ENCODE peak calls at places on chromosome 14, in eight cellular contexts. W is AG10803; Z is AG09309; J is CD4-positive, alpha-beta T cell; R is neural progenitor cell; Q is PC-3; D is ovary; C is B cell. U is an unnamed sample.

GRCh38 chr14:95313707-95314106 is 6.0 kb downstream of the CLMN start:
- DNase-seq in J (no peak), D (peak; percentile 45), C (no peak), Z (peak; percentile 13), R (no peak), W (peak; percentile 54), Q (peak; percentile 33), U (no peak)

GRCh38 chr14:54127526-54127925 is 170.9 kb upstream of the BMP4 start:
- DNase-seq in W (no peak), D (no peak), J (no peak), Q (peak; percentile 62), Z (no peak), C (no peak), R (no peak), U (no peak)

GRCh38 chr14:73717247-73717646 is 3.1 kb upstream of the PNMA1 start:
- DNase-seq in D (peak; percentile 41), J (no peak), R (no peak), C (no peak), Q (no peak), W (no peak), Z (no peak), U (no peak)

GRCh38 chr14:75711134-75711795 is 50.2 kb downstream of the TTLL5 start:
- DNase-seq in J (no peak), Z (peak; percentile 29), C (peak; percentile 24), R (peak; percentile 59), W (peak; percentile 71), D (peak; percentile 41), Q (peak; percentile 74), U (peak; percentile 4)

GRCh38 chr14:47389520-47389919 is 285.9 kb downstream of the MDGA2 start:
- DNase-seq in C (no peak), W (no peak), D (no peak), R (peak; percentile 54), Q (no peak), Z (no peak), J (no peak), U (peak; percentile 5)

GRCh38 chr14:22837059-22837749 is 819 bp downstream of the MMP14 start:
- DNase-seq in R (peak; percentile 53), J (no peak), W (peak; percentile 63), C (peak; percentile 51), D (peak; percentile 87), Q (peak; percentile 63), Z (no peak), U (peak; percentile 41)

GRCh38 chr14:88098128-88098527 is 93.2 kb downstream of the GPR65 start:
- DNase-seq in D (no peak), Z (no peak), R (no peak), W (no peak), J (no peak), C (no peak), Q (no peak), U (no peak)

GRCh38 chr14:35336171-35337073 is 44.2 kb downstream of the PSMA6 start:
- DNase-seq in Z (no peak), D (peak; percentile 98), C (no peak), W (peak; percentile 39), Q (peak; percentile 53), R (peak; percentile 59), J (no peak), U (peak; percentile 52)

GRCh38 chr14:74525361-74525851 is 31.8 kb downstream of the ISCA2 start:
- DNase-seq in R (no peak), D (no peak), Q (no peak), W (no peak), J (no peak), Z (no peak), C (no peak), U (no peak)

GRCh38 chr14:52923902-52924575 is 26.8 kb downstream of the FERMT2 start:
- DNase-seq in W (no peak), C (no peak), D (no peak), Z (no peak), J (no peak), R (no peak), Q (no peak), U (no peak)

GRCh38 chr14:20427231-20428009 is 8.5 kb downstream of the KLHL33 start:
- DNase-seq in D (no peak), Z (no peak), J (no peak), Q (peak; percentile 61), R (no peak), W (peak; percentile 37), C (peak; percentile 66), U (no peak)

GRCh38 chr14:101980700-101981099 is 16.3 kb downstream of the DYNC1H1 start:
- DNase-seq in Z (peak; percentile 98), C (no peak), Q (peak; percentile 98), J (no peak), D (no peak), R (no peak), W (peak; percentile 99), U (no peak)

GRCh38 chr14:37195327-37195726 is 2.4 kb upstream of the MIPOL1 start:
- DNase-seq in W (peak; percentile 57), R (no peak), Z (no peak), C (no peak), D (no peak), Q (peak; percentile 91), J (no peak), U (no peak)

DNA sequence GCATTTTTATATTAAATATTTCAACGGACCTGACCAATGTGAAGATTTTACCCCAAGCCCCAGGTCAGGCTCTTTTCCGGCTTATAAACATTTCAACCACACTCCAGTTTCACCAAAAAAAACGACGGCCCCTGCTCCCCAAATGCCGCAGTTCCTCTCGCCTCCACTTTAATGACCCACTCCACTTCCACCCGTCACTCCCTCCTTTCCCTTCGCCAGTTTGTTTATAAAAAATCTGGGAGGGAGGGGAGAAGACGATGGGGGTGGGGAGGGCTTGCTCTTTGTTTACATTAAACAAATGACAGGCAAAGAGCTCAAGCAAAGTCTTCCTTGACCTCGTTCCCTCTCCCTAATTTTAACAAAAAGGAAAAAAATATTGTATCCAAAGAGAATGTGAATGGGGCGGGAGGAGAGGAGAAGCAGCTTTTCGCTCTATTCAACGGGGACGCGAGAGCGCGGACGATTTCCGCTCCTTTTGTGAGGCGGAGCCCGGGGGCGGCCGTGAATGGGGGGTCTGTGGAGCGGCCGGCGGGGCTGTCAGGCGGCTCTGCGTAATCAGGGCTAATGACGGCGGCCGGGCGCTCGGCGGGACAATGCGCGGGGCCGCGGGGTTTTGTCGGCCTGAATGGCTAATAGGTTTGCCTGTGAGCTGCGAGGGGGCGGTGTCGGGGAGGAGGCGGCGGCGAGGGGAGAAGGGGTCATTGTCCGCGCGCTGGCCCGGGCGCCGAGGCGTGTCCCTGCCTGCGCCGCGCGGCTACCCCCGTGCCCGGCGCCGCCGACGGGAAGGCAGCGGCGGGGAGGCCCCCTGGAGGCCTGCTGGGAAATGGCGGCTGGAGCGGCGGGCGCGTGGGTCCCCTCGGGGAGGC is 5.7 kb downstream of the SIX6 start:
- DNase-seq in C (peak; percentile 14), W (no peak), J (no peak), Z (no peak), D (no peak), R (peak; percentile 97), Q (peak; percentile 25), U (peak; percentile 85)
- TF ChIP-seq CTCF in C (peak; percentile 40), W (no peak), J (no peak), Z (peak; percentile 12), D (no peak), R (peak; percentile 61), Q (no peak), U (peak; percentile 72)

DNA sequence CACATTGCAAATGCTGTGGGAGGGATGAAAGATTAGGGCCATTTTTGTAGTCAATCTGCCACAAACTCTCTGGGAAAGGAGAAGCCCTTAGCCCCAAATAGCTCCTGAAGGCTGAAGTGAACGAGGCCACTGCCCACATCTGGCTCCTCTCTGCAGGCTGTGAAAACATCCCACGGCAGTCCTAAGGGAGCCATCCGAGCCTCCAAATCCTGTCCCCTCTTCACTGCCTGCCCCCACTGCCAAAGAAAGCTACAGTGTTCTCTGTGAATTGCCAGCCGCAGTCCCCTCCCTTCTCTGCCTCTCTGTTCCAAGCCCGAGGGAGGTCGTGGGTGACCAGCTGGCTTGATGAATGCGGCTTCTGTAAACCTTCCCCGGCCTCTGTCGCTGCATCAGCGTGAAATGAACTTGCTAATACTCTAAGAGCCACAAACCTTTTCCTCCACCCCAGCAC is 180.7 kb upstream of the NRXN3 start:
- DNase-seq in C (no peak), J (no peak), Z (no peak), D (no peak), W (no peak), R (peak; percentile 25), Q (no peak), U (peak; percentile 25)
- TF ChIP-seq CTCF in C (no peak), J (no peak), Z (no peak), D (no peak), W (no peak), R (no peak), Q (no peak), U (no peak)

DNA sequence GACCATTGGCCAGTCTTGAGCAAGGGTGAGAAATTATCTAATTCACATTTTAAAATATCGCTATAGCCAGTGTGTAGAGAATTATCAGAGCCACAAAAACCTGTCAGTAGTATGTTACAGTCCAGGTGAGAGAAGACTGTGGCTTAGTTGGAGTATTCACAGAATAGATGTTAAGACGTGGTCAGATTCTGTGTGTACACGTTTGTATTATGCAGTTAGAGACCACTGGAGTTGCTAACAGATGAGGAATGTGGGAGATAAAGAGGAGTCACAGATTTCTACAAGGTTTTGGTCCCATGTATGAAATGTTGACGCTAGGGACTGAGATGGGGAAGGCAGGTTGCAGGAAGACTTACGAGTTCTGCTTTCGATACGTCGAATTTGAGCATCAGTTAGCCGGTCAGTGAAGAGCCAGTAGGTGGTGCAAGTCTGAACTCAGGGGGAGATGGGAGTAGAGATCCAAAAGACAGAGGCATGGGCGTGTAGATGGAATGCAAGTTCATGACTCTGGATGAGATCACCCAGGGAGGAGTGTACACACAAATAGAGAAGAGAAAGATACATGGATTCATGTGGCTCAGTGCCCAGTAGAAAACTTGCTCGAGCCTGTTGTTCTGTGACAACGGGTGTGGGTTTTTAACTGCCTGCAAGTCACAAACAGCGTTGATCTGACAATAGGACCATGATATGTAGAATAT is 114.8 kb upstream of the FLRT2 start:
- DNase-seq in C (no peak), R (no peak), W (peak; percentile 92), D (peak; percentile 42), J (no peak), Z (peak; percentile 47), Q (peak; percentile 88), U (no peak)
- TF ChIP-seq CTCF in C (no peak), R (peak; percentile 29), W (peak; percentile 61), D (no peak), J (no peak), Z (peak; percentile 43), Q (peak; percentile 60), U (no peak)

DNA sequence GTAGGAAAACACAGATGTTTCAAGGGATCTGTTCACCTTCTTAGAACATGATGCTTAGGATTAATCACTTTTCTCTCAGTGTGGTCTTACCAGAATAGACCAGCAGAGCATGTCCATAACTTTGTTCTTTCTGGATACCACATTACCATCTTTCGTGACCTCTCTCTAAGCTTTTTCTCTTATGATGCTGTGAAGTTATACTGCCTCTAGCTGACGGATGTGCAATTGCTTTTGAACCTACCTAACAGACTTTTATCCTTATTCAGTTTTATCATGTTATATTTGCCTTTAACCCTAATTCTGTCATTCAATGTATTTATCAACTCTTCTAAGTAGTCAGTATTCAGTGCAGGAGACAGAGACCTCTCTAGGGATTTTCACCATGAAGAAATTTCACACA is 246.7 kb downstream of the DACT1 start:
- DNase-seq in W (no peak), D (no peak), Q (peak; percentile 38), C (no peak), R (no peak), J (no peak), Z (no peak), U (no peak)
- TF ChIP-seq CTCF in W (peak; percentile 16), D (no peak), Q (peak; percentile 81), C (no peak), R (peak; percentile 37), J (no peak), Z (peak; percentile 5), U (peak; percentile 42)

U was measured in neural crest cell.